ENCODE peak calls at places on chromosomes 5 and 9, in nine cellular contexts. R is activated T-cell treated with anti-CD3 and anti-CD28 coated beads, Interleukin-2, amount 50 U/mL, for 72 hours; C is IMR-90; Z is HFFc6; K is AG10803; M is HCEC 1CT; U is NCI-H774; X is colonic mucosa; S is central memory CD4-positive, alpha-beta T cell. B is an unnamed sample.

GRCh38 chr9:137355445-137356365 is 53.6 kb upstream of the NRARP start:
- DNase-seq in R (no peak), C (peak; percentile 12), Z (no peak), K (no peak), M (no peak), U (no peak), X (no peak), S (no peak), B (no peak)

GRCh38 chr9:136848393-136849037 is 694 bp upstream of the PHPT1 start:
- DNase-seq in R (peak; percentile 65), C (no peak), Z (peak; percentile 33), K (no peak), M (peak; percentile 52), U (peak; percentile 66), X (peak; percentile 59), S (no peak), B (no peak)

GRCh38 chr5:83530186-83530585 is 58.6 kb downstream of the VCAN start:
- DNase-seq in R (no peak), C (peak; percentile 44), Z (no peak), K (peak; percentile 72), M (no peak), U (no peak), X (no peak), S (no peak), B (no peak)

GRCh38 chr5:73437126-73438047 is 11.2 kb downstream of the FOXD1 start:
- DNase-seq in R (no peak), C (peak; percentile 67), Z (peak; percentile 30), K (peak; percentile 80), M (peak; percentile 76), U (peak; percentile 74), X (peak; percentile 61), S (no peak), B (no peak)

GRCh38 chr9:27714388-27714787 is 141.1 kb upstream of the C9orf72 start:
- DNase-seq in R (no peak), C (no peak), Z (no peak), K (no peak), M (no peak), U (no peak), X (no peak), S (no peak), B (no peak)

GRCh38 chr5:170404398-170404797 is 15.2 kb upstream of the KCNMB1 start:
- DNase-seq in R (no peak), C (no peak), Z (no peak), K (no peak), M (no peak), U (no peak), X (no peak), S (no peak), B (peak; percentile 24)

GRCh38 chr5:10124287-10124686 is 125.4 kb downstream of the ATPSCKMT start:
- DNase-seq in R (no peak), C (no peak), Z (no peak), K (peak; percentile 50), M (no peak), U (no peak), X (no peak), S (no peak), B (peak; percentile 97)

GRCh38 chr9:10144336-10144735 is 468.5 kb downstream of the PTPRD start:
- DNase-seq in R (no peak), C (no peak), Z (no peak), K (no peak), M (no peak), U (no peak), X (no peak), S (no peak), B (no peak)

GRCh38 chr5:111235635-111236034 is 11.5 kb downstream of the CAMK4 start:
- DNase-seq in R (no peak), C (no peak), Z (no peak), K (no peak), M (no peak), U (no peak), X (no peak), S (no peak), B (no peak)

GRCh38 chr5:149355688-149356087 is 2.2 kb upstream of the PCYOX1L start:
- DNase-seq in R (peak; percentile 38), C (no peak), Z (no peak), K (no peak), M (no peak), U (no peak), X (no peak), S (no peak), B (no peak)

GRCh38 chr5:16147179-16147900 is 32.3 kb downstream of the MARCHF11 start:
- DNase-seq in R (no peak), C (no peak), Z (no peak), K (no peak), M (peak; percentile 67), U (no peak), X (no peak), S (no peak), B (no peak)